ENCODE peak calls at places on chromosomes 11 and 22, in four cellular contexts. B is HCT116, I is amniotic stem cell, P is ELR. U is an unnamed sample.

GRCh38 chr11:125429174-125429707 is 66.8 kb downstream of the FEZ1 start:
- DNase-seq in P (peak), I (no peak), B (peak), U (peak)

GRCh38 chr11:129323896-129324522 is 51.6 kb upstream of the BARX2 start:
- DNase-seq in I (no peak), B (no peak), P (no peak), U (no peak)

GRCh38 chr22:42964994-42965699 is 49.8 kb downstream of the PACSIN2 start:
- DNase-seq in I (no peak), B (peak), P (no peak), U (no peak)

GRCh38 chr11:67213251-67213650 is 53.0 kb upstream of the GRK2 start:
- DNase-seq in I (no peak), B (no peak), P (no peak), U (no peak)

GRCh38 chr11:124644426-124645280 is 22.0 kb downstream of the TBRG1 start:
- DNase-seq in I (peak), P (peak), B (peak), U (no peak)

GRCh38 chr22:42111798-42112197 is 18.8 kb downstream of the CYP2D6 start:
- DNase-seq in I (no peak), B (no peak), P (peak), U (no peak)

GRCh38 chr11:14336507-14337503 is 22.2 kb downstream of the RRAS2 start:
- DNase-seq in I (peak), P (peak), B (peak), U (no peak)

GRCh38 chr11:898540-899190 is 11.9 kb downstream of the CHID1 start:
- DNase-seq in P (peak), I (no peak), B (no peak), U (no peak)

GRCh38 chr11:64687641-64688533 is 35.1 kb downstream of the NRXN2 start:
- DNase-seq in I (no peak), P (no peak), B (no peak), U (no peak)

GRCh38 chr11:59756845-59757244 is 1.7 kb downstream of the STX3 start:
- DNase-seq in P (peak), B (peak), I (no peak), U (no peak)

GRCh38 chr11:114914231-114915005 is 236.1 kb downstream of the NXPE2 start:
- DNase-seq in P (no peak), I (no peak), B (no peak), U (no peak)

U was measured in naive thymus-derived CD4-positive, alpha-beta T cell.